ENCODE peak calls at places on chromosomes 1 and 21, in six cellular contexts. Y is mesenchymal stem cell, B is cardiac muscle cell, O is Panc1, V is GM23248, M is ovary. S is an unnamed sample. For H3K36me3 and H3K27me3, the result is how much of the 10 kb centered on the place peaks cover.

GRCh38 chr1:203152158-203153034 is 23.2 kb downstream of the MYBPH start:
- DNase-seq in Y (peak), B (no peak), O (no peak), V (peak), M (no peak), S (no peak)

GRCh38 chr1:26829214-26829911 is 2.9 kb downstream of the ZDHHC18 start:
- DNase-seq in Y (no peak), B (no peak), O (no peak), V (no peak), M (no peak), S (no peak)

GRCh38 chr21:15741510-15741909 is 11.7 kb downstream of the USP25 start:
- DNase-seq in Y (no peak), B (no peak), O (no peak), V (peak), M (no peak), S (no peak)

GRCh38 chr1:218433744-218434143 is 88.6 kb downstream of the TGFB2 start:
- DNase-seq in Y (peak), B (no peak), O (no peak), V (peak), M (no peak), S (no peak)

GRCh38 chr1:175704621-175705020 is 38.8 kb downstream of the TNR start:
- DNase-seq in Y (no peak), B (no peak), O (no peak), V (no peak), M (no peak), S (no peak)

GRCh38 chr1:153741946-153742345 is 14.1 kb downstream of the INTS3 start:
- DNase-seq in Y (no peak), B (no peak), O (no peak), V (no peak), M (no peak), S (no peak)

GRCh38 chr1:71463144-71463543 is 382.3 kb upstream of the ZRANB2 start:
- DNase-seq in Y (no peak), B (no peak), O (no peak), V (peak), M (no peak), S (no peak)

GRCh38 chr1:150973258-150973825 is 1.3 kb downstream of the CERS2 start:
- DNase-seq in Y (peak), B (no peak), O (no peak), V (peak), M (peak), S (peak)

GRCh38 chr1:207024202-207025143 is 8.1 kb downstream of the C1orf116 start:
- DNase-seq in Y (no peak), B (no peak), O (no peak), V (no peak), M (no peak), S (peak)

GRCh38 chr21:25735895-25736597 is 1.3 kb downstream of the GABPA start:
- DNase-seq in Y (peak), B (peak), O (peak), V (peak), M (no peak), S (no peak)

GRCh38 chr1:45929257-45929687 is 125.9 kb downstream of the MAST2 start:
- DNase-seq in Y (peak), B (peak), O (peak), V (peak), M (no peak), S (peak)

GRCh38 chr1:51175278-51175677 is 60.8 kb upstream of the RNF11 start:
- DNase-seq in Y (no peak), B (no peak), O (no peak), V (no peak), M (no peak), S (no peak)

GRCh38 chr21:31326478-31327247 is 17.4 kb downstream of the TIAM1 start:
- DNase-seq in Y (no peak), B (no peak), O (no peak), V (peak), M (no peak), S (no peak)

GRCh38 chr1:59766463-59766862 is 48.3 kb upstream of the HOOK1 start:
- DNase-seq in Y (no peak), B (no peak), O (no peak), V (peak), M (no peak), S (no peak)

GRCh38 chr1:178513278-178513983 is 522 bp downstream of the TEX35 start:
- DNase-seq in Y (no peak), B (peak), O (no peak), V (peak), M (no peak), S (no peak)

GRCh38 chr1:178520803-178521202 is 7.9 kb downstream of the TEX35 start:
- DNase-seq in Y (no peak), B (no peak), O (no peak), V (no peak), M (no peak), S (no peak)

GRCh38 chr1:178516110-178516509 is 3.2 kb downstream of the TEX35 start:
- DNase-seq in Y (no peak), B (no peak), O (no peak), V (no peak), M (no peak), S (no peak)

GRCh38 chr1:178521241-178521640 is 8.3 kb downstream of the TEX35 start:
- DNase-seq in Y (no peak), B (no peak), O (no peak), V (no peak), M (no peak), S (no peak)

DNA sequence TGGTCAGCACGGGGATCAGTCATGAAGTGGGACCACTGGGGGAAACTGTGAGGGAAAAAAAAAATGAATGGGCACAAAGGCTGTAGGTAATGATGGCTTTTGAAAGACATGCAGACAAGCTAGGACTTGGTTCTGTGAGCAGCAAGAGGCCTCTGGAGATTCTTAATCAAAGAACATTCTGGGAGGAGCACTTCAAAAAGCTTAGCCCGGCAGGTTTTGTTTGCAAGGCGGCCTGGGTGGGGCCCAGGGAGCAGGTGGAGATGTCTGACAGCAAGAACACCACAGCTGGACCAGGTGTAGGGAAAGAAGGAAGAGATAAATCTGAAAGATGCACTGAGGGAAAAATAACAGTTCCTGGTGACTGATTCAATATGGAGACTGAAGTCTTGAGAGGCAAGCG is 6.0 kb downstream of the TEX35 start:
- DNase-seq in Y (no peak), B (no peak), O (no peak), V (no peak), M (no peak), S (no peak)
- H3K36me3 ChIP-seq in Y (under half), B (under half), O (under half), V (under half), M (under half), S (under half)

GRCh38 chr1:32759521-32759980 is 57.0 kb upstream of the SYNC start:
- DNase-seq in Y (no peak), B (no peak), O (no peak), V (no peak), M (no peak), S (peak)
- H3K4me3 ChIP-seq in Y (no peak), B (no peak), O (peak), V (no peak), M (no peak), S (no peak)

DNA sequence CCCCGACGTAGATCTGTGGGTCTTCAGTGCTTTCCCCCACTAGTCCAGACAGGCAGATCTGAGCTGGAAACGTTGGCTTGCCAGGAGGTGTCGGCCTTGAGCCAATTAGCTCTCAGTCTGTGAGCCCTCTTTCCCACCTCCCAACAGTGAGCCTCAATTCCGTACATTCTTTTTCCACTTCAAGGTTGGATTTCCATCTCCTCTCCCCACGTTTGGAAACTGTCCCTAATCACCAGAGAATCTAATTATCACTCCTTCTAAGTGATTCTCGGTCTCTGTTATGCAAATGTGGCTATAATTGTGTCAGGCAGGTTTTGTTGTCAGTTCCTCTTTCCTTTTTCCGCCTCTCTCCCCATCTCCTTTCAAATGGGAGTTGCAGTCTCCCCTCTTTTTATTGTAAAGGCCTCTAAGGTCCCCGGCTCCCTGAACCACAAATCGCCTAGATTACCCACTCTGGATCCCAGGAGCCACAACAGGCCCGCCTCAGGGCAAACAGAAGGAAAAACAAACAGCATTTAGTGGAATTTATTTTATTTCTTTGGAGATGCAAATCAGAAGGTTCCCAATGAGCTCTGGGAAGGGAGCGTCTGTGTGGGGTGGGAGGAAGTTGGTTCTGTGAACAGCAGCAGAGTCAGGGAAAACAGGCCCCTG is 29.4 kb upstream of the LRRN2 start:
- DNase-seq in Y (no peak), B (peak), O (no peak), V (no peak), M (no peak), S (peak)
- H3K27me3 ChIP-seq in Y (half or more), B (under half), O (under half), V (half or more), M (under half), S (under half)

GRCh38 chr1:54864460-54865208 is 22.4 kb downstream of the DHCR24 start:
- DNase-seq in Y (no peak), B (no peak), O (no peak), V (no peak), M (no peak), S (no peak)

GRCh38 chr1:54866801-54867716 is 19.9 kb downstream of the DHCR24 start:
- DNase-seq in Y (no peak), B (no peak), O (no peak), V (peak), M (no peak), S (no peak)

GRCh38 chr1:54863267-54863665 is 23.7 kb downstream of the DHCR24 start:
- DNase-seq in Y (no peak), B (no peak), O (no peak), V (no peak), M (no peak), S (no peak)

GRCh38 chr1:54867717-54868057 is 19.3 kb downstream of the DHCR24 start:
- DNase-seq in Y (no peak), B (no peak), O (no peak), V (no peak), M (no peak), S (no peak)

GRCh38 chr1:54865238-54866073 is 21.5 kb downstream of the DHCR24 start:
- DNase-seq in Y (no peak), B (no peak), O (no peak), V (no peak), M (no peak), S (no peak)
- H3K36me3 ChIP-seq in Y (half or more), B (under half), O (under half), V (under half), M (under half), S (half or more)

GRCh38 chr21:36699026-36699545 is at the start of gene SIM2:
- DNase-seq in Y (no peak), B (peak), O (no peak), V (peak), M (no peak), S (peak)
- H3K4me3 ChIP-seq in Y (peak), B (peak), O (peak), V (peak), M (peak), S (peak)

GRCh38 chr1:181483084-181483559 is at the start of gene CACNA1E:
- DNase-seq in Y (no peak), B (no peak), O (no peak), V (no peak), M (no peak), S (peak)
- H3K27me3 ChIP-seq in Y (half or more), B (half or more), O (under half), V (half or more), M (under half), S (half or more)

GRCh38 chr1:7624791-7625355 is 146.2 kb upstream of the VAMP3 start:
- DNase-seq in Y (no peak), B (no peak), O (no peak), V (no peak), M (no peak), S (no peak)
- H3K36me3 ChIP-seq in Y (under half), B (under half), O (under half), V (under half), M (under half), S (under half)

GRCh38 chr1:225468270-225469020 is 40.6 kb upstream of the LBR start:
- DNase-seq in Y (no peak), B (no peak), O (no peak), V (no peak), M (no peak), S (peak)

GRCh38 chr1:225465793-225466517 is 38.1 kb upstream of the LBR start:
- DNase-seq in Y (no peak), B (no peak), O (no peak), V (no peak), M (no peak), S (no peak)

GRCh38 chr1:225466848-225467192 is 39.0 kb upstream of the LBR start:
- DNase-seq in Y (no peak), B (no peak), O (no peak), V (no peak), M (no peak), S (no peak)

GRCh38 chr1:225469051-225469450 is 41.2 kb upstream of the LBR start:
- DNase-seq in Y (no peak), B (no peak), O (no peak), V (no peak), M (no peak), S (no peak)

GRCh38 chr1:225467193-225468020 is 39.6 kb upstream of the LBR start:
- DNase-seq in Y (no peak), B (no peak), O (no peak), V (no peak), M (no peak), S (peak)
- H3K4me3 ChIP-seq in Y (no peak), B (no peak), O (no peak), V (no peak), M (no peak), S (no peak)

DNA sequence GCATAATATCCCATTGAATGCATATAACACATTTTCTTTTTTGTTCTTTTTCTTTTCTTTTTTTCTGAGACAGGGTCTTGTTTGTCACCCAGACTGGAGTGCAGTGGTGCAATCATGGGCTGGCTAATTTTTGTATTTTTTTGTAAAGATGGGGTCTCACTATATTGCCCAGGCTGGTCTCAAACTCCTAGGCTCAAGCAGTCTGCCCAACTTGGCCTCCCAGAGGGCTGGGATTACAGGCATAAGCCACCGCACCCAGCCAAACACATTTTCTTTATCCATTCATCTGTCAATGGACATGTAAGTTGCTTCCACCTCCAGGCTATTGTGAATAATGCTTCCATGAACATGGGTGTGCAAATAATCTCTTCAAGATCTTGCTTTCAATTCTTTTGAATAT is 17.0 kb upstream of the RCSD1 start:
- DNase-seq in Y (no peak), B (no peak), O (no peak), V (no peak), M (no peak), S (no peak)
- H3K27me3 ChIP-seq in Y (under half), B (under half), O (under half), V (under half), M (under half), S (under half)